ENCODE peak calls at places on chromosomes 7 and 10, in six cellular contexts. One of them, this sample, is unnamed.

GRCh38 chr7:10824154-10824553 is 149.5 kb upstream of the PHF14 start:
- DNase-seq in transverse colon: no peak
- DNase-seq in GM12892: no peak
- DNase-seq in heart left ventricle: no peak
- DNase-seq in prostate gland: no peak
- DNase-seq in IMR-90: no peak
- DNase-seq in this sample: no peak

GRCh38 chr7:114919587-114919986 is 2.3 kb upstream of the MDFIC start:
- DNase-seq in heart left ventricle: no peak
- DNase-seq in GM12892: no peak
- DNase-seq in transverse colon: no peak
- DNase-seq in IMR-90: no peak
- DNase-seq in prostate gland: no peak
- DNase-seq in this sample: no peak

GRCh38 chr7:119733480-119733879 is 539.5 kb upstream of the KCND2 start:
- DNase-seq in IMR-90: peak; percentile 1
- DNase-seq in heart left ventricle: no peak
- DNase-seq in GM12892: no peak
- DNase-seq in prostate gland: no peak
- DNase-seq in transverse colon: no peak
- DNase-seq in this sample: no peak

GRCh38 chr10:119750391-119751230 is 24.8 kb downstream of the INPP5F start:
- DNase-seq in heart left ventricle: peak; percentile 71
- DNase-seq in transverse colon: peak; percentile 68
- DNase-seq in prostate gland: peak; percentile 67
- DNase-seq in GM12892: no peak
- DNase-seq in IMR-90: peak; percentile 82
- DNase-seq in this sample: peak; percentile 13

GRCh38 chr7:150390206-150390605 is 11.1 kb downstream of the ZNF775 start:
- DNase-seq in heart left ventricle: no peak
- DNase-seq in IMR-90: peak; percentile 79
- DNase-seq in GM12892: no peak
- DNase-seq in transverse colon: no peak
- DNase-seq in prostate gland: no peak
- DNase-seq in this sample: no peak

GRCh38 chr10:55629792-55630490 is 731.1 kb downstream of the ZWINT start:
- DNase-seq in IMR-90: peak; percentile 4
- DNase-seq in heart left ventricle: peak; percentile 32
- DNase-seq in prostate gland: no peak
- DNase-seq in GM12892: no peak
- DNase-seq in transverse colon: no peak
- DNase-seq in this sample: no peak

GRCh38 chr7:30280631-30281030 is 3.8 kb upstream of the ZNRF2 start:
- DNase-seq in transverse colon: no peak
- DNase-seq in heart left ventricle: no peak
- DNase-seq in prostate gland: no peak
- DNase-seq in IMR-90: no peak
- DNase-seq in GM12892: no peak
- DNase-seq in this sample: no peak

GRCh38 chr7:123624527-123625183 is 23.0 kb downstream of the ASB15 start:
- DNase-seq in heart left ventricle: no peak
- DNase-seq in GM12892: peak; percentile 7
- DNase-seq in transverse colon: peak; percentile 34
- DNase-seq in prostate gland: no peak
- DNase-seq in IMR-90: peak; percentile 25
- DNase-seq in this sample: no peak

GRCh38 chr10:124744047-124744687 is at the start of gene FAM53B:
- DNase-seq in prostate gland: peak; percentile 80
- DNase-seq in transverse colon: peak; percentile 88
- DNase-seq in heart left ventricle: peak; percentile 91
- DNase-seq in GM12892: peak; percentile 72
- DNase-seq in IMR-90: peak; percentile 72
- DNase-seq in this sample: no peak

GRCh38 chr7:42350801-42351200 is 113.8 kb upstream of the GLI3 start:
- DNase-seq in transverse colon: no peak
- DNase-seq in GM12892: no peak
- DNase-seq in heart left ventricle: peak; percentile 58
- DNase-seq in prostate gland: no peak
- DNase-seq in IMR-90: no peak
- DNase-seq in this sample: no peak

GRCh38 chr10:25631471-25631870 is 302.6 kb upstream of the MYO3A start:
- DNase-seq in GM12892: no peak
- DNase-seq in heart left ventricle: no peak
- DNase-seq in IMR-90: no peak
- DNase-seq in transverse colon: no peak
- DNase-seq in prostate gland: no peak
- DNase-seq in this sample: no peak

GRCh38 chr10:115045516-115045915 is 47.6 kb upstream of the ATRNL1 start:
- DNase-seq in GM12892: no peak
- DNase-seq in transverse colon: no peak
- DNase-seq in heart left ventricle: no peak
- DNase-seq in prostate gland: no peak
- DNase-seq in IMR-90: no peak
- DNase-seq in this sample: no peak

GRCh38 chr10:102775201-102775972 is 31.6 kb downstream of the WBP1L start:
- DNase-seq in heart left ventricle: peak; percentile 90
- DNase-seq in GM12892: no peak
- DNase-seq in transverse colon: peak; percentile 21
- DNase-seq in IMR-90: peak; percentile 15
- DNase-seq in prostate gland: peak; percentile 83
- DNase-seq in this sample: no peak

GRCh38 chr10:103241262-103242011 is 4.2 kb upstream of the RPEL1 start:
- DNase-seq in transverse colon: peak; percentile 92
- DNase-seq in GM12892: no peak
- DNase-seq in heart left ventricle: no peak
- DNase-seq in IMR-90: peak; percentile 50
- DNase-seq in prostate gland: peak; percentile 91
- DNase-seq in this sample: no peak

GRCh38 chr7:74501298-74501697 is 47.6 kb downstream of the GTF2IRD1 start:
- DNase-seq in IMR-90: no peak
- DNase-seq in GM12892: no peak
- DNase-seq in transverse colon: peak; percentile 69
- DNase-seq in prostate gland: peak; percentile 70
- DNase-seq in heart left ventricle: peak; percentile 81
- DNase-seq in this sample: no peak

GRCh38 chr10:7412482-7413251 is 1.8 kb upstream of the SFMBT2 start:
- DNase-seq in IMR-90: no peak
- DNase-seq in transverse colon: peak; percentile 38
- DNase-seq in GM12892: no peak
- DNase-seq in prostate gland: peak; percentile 56
- DNase-seq in heart left ventricle: peak; percentile 60
- DNase-seq in this sample: no peak

GRCh38 chr7:76330245-76330644 is 27.8 kb downstream of the HSPB1 start:
- DNase-seq in prostate gland: no peak
- DNase-seq in transverse colon: no peak
- DNase-seq in heart left ventricle: no peak
- DNase-seq in GM12892: no peak
- DNase-seq in IMR-90: no peak
- DNase-seq in this sample: no peak

GRCh38 chr10:100882681-100883321 is 30.0 kb upstream of the SLF2 start:
- DNase-seq in GM12892: no peak
- DNase-seq in prostate gland: no peak
- DNase-seq in transverse colon: no peak
- DNase-seq in IMR-90: peak; percentile 87
- DNase-seq in heart left ventricle: peak; percentile 52
- DNase-seq in this sample: no peak

GRCh38 chr10:99280472-99280871 is 44.8 kb upstream of the HPSE2 start:
- DNase-seq in IMR-90: no peak
- DNase-seq in prostate gland: no peak
- DNase-seq in heart left ventricle: no peak
- DNase-seq in GM12892: no peak
- DNase-seq in transverse colon: no peak
- DNase-seq in this sample: no peak

GRCh38 chr7:17275749-17276671 is 22.4 kb upstream of the AHR start:
- DNase-seq in heart left ventricle: no peak
- DNase-seq in prostate gland: peak; percentile 32
- DNase-seq in transverse colon: no peak
- DNase-seq in IMR-90: peak; percentile 97
- DNase-seq in GM12892: no peak
- DNase-seq in this sample: no peak

GRCh38 chr7:114660007-114660406 is 245.4 kb downstream of the FOXP2 start:
- DNase-seq in heart left ventricle: no peak
- DNase-seq in GM12892: no peak
- DNase-seq in transverse colon: no peak
- DNase-seq in IMR-90: no peak
- DNase-seq in prostate gland: no peak
- DNase-seq in this sample: no peak

GRCh38 chr10:13673165-13673564 is 86.4 kb downstream of the PRPF18 start:
- DNase-seq in heart left ventricle: no peak
- DNase-seq in IMR-90: no peak
- DNase-seq in GM12892: no peak
- DNase-seq in transverse colon: no peak
- DNase-seq in prostate gland: no peak
- DNase-seq in this sample: no peak

GRCh38 chr7:5633161-5634106 is 148.0 kb downstream of the RNF216 start:
- DNase-seq in IMR-90: no peak
- DNase-seq in heart left ventricle: no peak
- DNase-seq in transverse colon: no peak
- DNase-seq in prostate gland: no peak
- DNase-seq in GM12892: no peak
- DNase-seq in this sample: no peak

DNA sequence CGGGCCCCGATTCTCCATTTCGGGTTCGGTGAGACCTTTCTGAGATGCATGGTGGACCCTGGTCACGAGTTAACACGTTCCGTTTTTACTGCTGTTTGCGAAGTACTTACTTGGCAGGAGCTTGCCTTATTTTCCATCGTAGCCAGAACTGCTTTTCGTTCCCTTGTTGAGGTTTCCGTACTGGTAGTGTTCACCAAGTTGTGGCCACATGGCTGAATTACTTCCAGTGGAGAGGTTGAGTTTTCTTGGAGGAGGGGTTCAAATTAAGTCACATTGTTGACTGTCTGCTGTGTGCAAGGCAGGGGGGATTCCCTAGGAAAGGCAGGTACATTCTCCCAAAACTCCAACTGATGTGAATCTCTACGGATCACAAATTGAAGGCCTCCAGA is 4.0 kb downstream of the MXI1 start:
- DNase-seq in prostate gland: no peak
- DNase-seq in transverse colon: no peak
- DNase-seq in GM12892: no peak
- DNase-seq in IMR-90: no peak
- DNase-seq in heart left ventricle: no peak
- DNase-seq in this sample: no peak
- TF ChIP-seq POLR2A in prostate gland: no peak
- TF ChIP-seq POLR2A in transverse colon: no peak
- TF ChIP-seq POLR2A in GM12892: no peak
- TF ChIP-seq POLR2A in IMR-90: no peak
- TF ChIP-seq POLR2A in heart left ventricle: no peak
- TF ChIP-seq POLR2A in this sample: no peak

DNA sequence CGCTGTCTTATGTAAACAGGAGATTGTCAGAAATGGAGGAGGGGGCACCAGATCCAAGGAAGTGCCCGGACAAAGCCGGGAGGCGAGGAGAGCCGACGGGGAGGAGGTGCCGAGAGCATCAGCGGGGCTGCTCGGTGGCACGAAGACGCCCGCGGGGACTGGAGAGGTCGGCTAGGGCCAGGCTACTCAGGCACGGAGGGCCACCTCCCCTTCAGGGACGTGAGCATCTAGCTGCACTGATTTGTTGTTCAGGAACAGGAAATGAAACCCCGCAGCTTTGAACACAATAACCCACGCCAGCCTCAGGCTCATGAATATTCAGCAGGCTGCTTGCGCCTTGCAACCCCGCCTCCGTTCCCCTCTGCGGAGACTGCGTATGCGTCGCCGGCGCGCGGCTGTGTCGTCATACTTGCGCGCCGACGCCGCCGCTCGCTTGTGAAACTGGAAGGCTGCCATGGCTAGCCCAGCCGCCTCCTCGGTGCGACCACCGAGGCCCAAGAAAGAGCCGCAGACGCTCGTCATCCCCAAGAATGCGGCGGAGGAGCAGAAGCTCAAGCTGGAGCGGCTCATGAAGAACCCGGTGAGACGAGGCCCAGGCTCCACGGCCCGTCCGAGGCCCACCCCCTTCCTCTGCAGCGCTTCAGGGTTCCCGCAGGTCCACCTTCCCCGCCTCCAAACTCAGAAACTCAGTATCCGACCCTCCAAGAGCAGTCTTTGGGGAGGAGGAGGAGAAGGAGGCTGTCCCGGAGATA is at the start of gene PRKRIP1:
- DNase-seq in GM12892: peak; percentile 87
- DNase-seq in transverse colon: peak; percentile 89
- DNase-seq in IMR-90: peak; percentile 92
- DNase-seq in heart left ventricle: peak; percentile 88
- DNase-seq in prostate gland: peak; percentile 86
- DNase-seq in this sample: peak; percentile 66
- TF ChIP-seq POLR2A in GM12892: peak; percentile 65
- TF ChIP-seq POLR2A in transverse colon: peak; percentile 68
- TF ChIP-seq POLR2A in IMR-90: peak; percentile 71
- TF ChIP-seq POLR2A in heart left ventricle: peak; percentile 43
- TF ChIP-seq POLR2A in prostate gland: peak; percentile 60
- TF ChIP-seq POLR2A in this sample: peak; percentile 53

GRCh38 chr10:130902471-130902870 is 409.1 kb downstream of the TCERG1L start:
- DNase-seq in transverse colon: no peak
- DNase-seq in IMR-90: no peak
- DNase-seq in GM12892: no peak
- DNase-seq in heart left ventricle: no peak
- DNase-seq in prostate gland: no peak
- DNase-seq in this sample: no peak
- TF ChIP-seq POLR2A in transverse colon: no peak
- TF ChIP-seq POLR2A in IMR-90: no peak
- TF ChIP-seq POLR2A in GM12892: no peak
- TF ChIP-seq POLR2A in heart left ventricle: no peak
- TF ChIP-seq POLR2A in prostate gland: no peak
- TF ChIP-seq POLR2A in this sample: no peak

DNA sequence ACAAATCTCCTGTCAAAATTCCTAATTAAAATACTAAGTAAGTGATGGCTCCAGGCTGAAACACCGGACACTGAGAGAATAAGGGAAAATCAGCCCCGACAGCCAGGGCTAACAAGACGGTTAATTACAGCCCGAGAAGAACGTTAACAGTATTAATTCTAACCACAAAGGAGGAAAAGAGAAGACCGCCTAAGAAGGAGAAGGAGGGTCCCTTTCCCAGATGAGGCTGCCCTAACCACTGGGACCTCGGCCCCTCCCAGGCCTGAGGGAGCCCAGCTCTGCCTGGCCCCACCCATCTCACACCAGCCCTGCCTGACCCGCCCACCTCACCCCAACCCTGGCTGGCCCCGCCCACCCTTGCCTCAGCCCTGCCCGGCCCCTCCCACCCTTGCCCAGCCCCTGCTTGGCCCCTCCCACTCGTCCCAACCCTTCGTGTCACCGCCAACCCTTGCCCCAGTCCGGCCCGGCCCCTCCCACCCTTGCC is 51.3 kb downstream of the PWWP2B start:
- DNase-seq in transverse colon: peak; percentile 91
- DNase-seq in IMR-90: no peak
- DNase-seq in GM12892: no peak
- DNase-seq in prostate gland: no peak
- DNase-seq in heart left ventricle: peak; percentile 63
- DNase-seq in this sample: no peak
- TF ChIP-seq POLR2A in transverse colon: peak; percentile 72
- TF ChIP-seq POLR2A in IMR-90: no peak
- TF ChIP-seq POLR2A in GM12892: no peak
- TF ChIP-seq POLR2A in prostate gland: peak; percentile 43
- TF ChIP-seq POLR2A in heart left ventricle: no peak
- TF ChIP-seq POLR2A in this sample: peak; percentile 22

DNA sequence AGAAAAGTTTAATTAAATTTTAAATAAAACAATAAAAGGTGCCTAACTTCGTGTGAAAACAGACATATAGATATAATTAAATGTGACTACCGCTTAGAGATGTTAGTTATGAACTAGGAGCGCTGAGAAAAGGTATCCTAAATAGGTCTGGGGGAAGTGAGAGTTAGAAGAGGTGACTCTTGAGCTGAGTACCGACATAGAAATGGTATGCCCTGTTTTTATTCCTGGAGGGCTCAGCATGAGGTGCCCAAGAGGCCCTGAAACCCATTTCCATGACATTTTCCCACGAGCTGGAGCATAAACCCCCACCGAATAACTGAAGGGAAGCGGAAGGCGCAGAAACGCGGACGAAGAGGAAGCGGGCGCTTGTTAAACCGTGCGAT is 433 bp upstream of the STARD3NL start:
- DNase-seq in prostate gland: no peak
- DNase-seq in IMR-90: no peak
- DNase-seq in heart left ventricle: no peak
- DNase-seq in GM12892: no peak
- DNase-seq in transverse colon: no peak
- DNase-seq in this sample: no peak
- TF ChIP-seq POLR2A in prostate gland: no peak
- TF ChIP-seq POLR2A in IMR-90: no peak
- TF ChIP-seq POLR2A in heart left ventricle: no peak
- TF ChIP-seq POLR2A in GM12892: no peak
- TF ChIP-seq POLR2A in transverse colon: no peak
- TF ChIP-seq POLR2A in this sample: no peak